ENCODE peak calls at places on chromosomes 5 and 9, in seven cellular contexts. One of them, this sample, is unnamed.

GRCh38 chr5:63125862-63126261 is 547.2 kb downstream of the LRRC70 start:
- DNase-seq in skeletal muscle cell: peak
- DNase-seq in trophoblast cell: no peak
- DNase-seq in SW 1271: peak
- DNase-seq in EL: peak
- DNase-seq in effector memory CD8-positive, alpha-beta T cell: no peak
- DNase-seq in activated CD8-positive, alpha-beta memory T cell treated with anti-CD3 and anti-CD28 coated beads for 48 hours: no peak
- DNase-seq in this sample: peak

GRCh38 chr5:52560366-52560765 is 227.3 kb upstream of the ITGA1 start:
- DNase-seq in skeletal muscle cell: no peak
- DNase-seq in trophoblast cell: no peak
- DNase-seq in SW 1271: peak
- DNase-seq in EL: peak
- DNase-seq in effector memory CD8-positive, alpha-beta T cell: no peak
- DNase-seq in activated CD8-positive, alpha-beta memory T cell treated with anti-CD3 and anti-CD28 coated beads for 48 hours: no peak
- DNase-seq in this sample: no peak

GRCh38 chr9:94872921-94873511 is 146.5 kb downstream of the AOPEP start:
- DNase-seq in skeletal muscle cell: no peak
- DNase-seq in trophoblast cell: no peak
- DNase-seq in SW 1271: no peak
- DNase-seq in EL: peak
- DNase-seq in effector memory CD8-positive, alpha-beta T cell: no peak
- DNase-seq in activated CD8-positive, alpha-beta memory T cell treated with anti-CD3 and anti-CD28 coated beads for 48 hours: no peak
- DNase-seq in this sample: no peak

GRCh38 chr9:108002296-108003056 is 512.9 kb upstream of the KLF4 start:
- DNase-seq in skeletal muscle cell: peak
- DNase-seq in trophoblast cell: no peak
- DNase-seq in SW 1271: no peak
- DNase-seq in EL: no peak
- DNase-seq in effector memory CD8-positive, alpha-beta T cell: no peak
- DNase-seq in activated CD8-positive, alpha-beta memory T cell treated with anti-CD3 and anti-CD28 coated beads for 48 hours: no peak
- DNase-seq in this sample: peak

GRCh38 chr9:92726971-92727715 is 37.5 kb downstream of the BICD2 start:
- DNase-seq in skeletal muscle cell: peak
- DNase-seq in trophoblast cell: peak
- DNase-seq in SW 1271: no peak
- DNase-seq in EL: peak
- DNase-seq in effector memory CD8-positive, alpha-beta T cell: no peak
- DNase-seq in activated CD8-positive, alpha-beta memory T cell treated with anti-CD3 and anti-CD28 coated beads for 48 hours: no peak
- DNase-seq in this sample: no peak

GRCh38 chr5:98635631-98636030 is 137.8 kb upstream of the RGMB start:
- DNase-seq in skeletal muscle cell: peak
- DNase-seq in trophoblast cell: no peak
- DNase-seq in SW 1271: no peak
- DNase-seq in EL: peak
- DNase-seq in effector memory CD8-positive, alpha-beta T cell: no peak
- DNase-seq in activated CD8-positive, alpha-beta memory T cell treated with anti-CD3 and anti-CD28 coated beads for 48 hours: no peak
- DNase-seq in this sample: no peak

GRCh38 chr5:37900692-37901091 is 60.9 kb upstream of the GDNF start:
- DNase-seq in skeletal muscle cell: peak
- DNase-seq in trophoblast cell: no peak
- DNase-seq in SW 1271: peak
- DNase-seq in EL: peak
- DNase-seq in effector memory CD8-positive, alpha-beta T cell: no peak
- DNase-seq in activated CD8-positive, alpha-beta memory T cell treated with anti-CD3 and anti-CD28 coated beads for 48 hours: no peak
- DNase-seq in this sample: peak

GRCh38 chr5:10633271-10634049 is 69.6 kb downstream of the ANKRD33B start:
- DNase-seq in skeletal muscle cell: no peak
- DNase-seq in trophoblast cell: no peak
- DNase-seq in SW 1271: no peak
- DNase-seq in EL: no peak
- DNase-seq in effector memory CD8-positive, alpha-beta T cell: peak
- DNase-seq in activated CD8-positive, alpha-beta memory T cell treated with anti-CD3 and anti-CD28 coated beads for 48 hours: no peak
- DNase-seq in this sample: no peak

GRCh38 chr5:114924784-114925183 is 244.9 kb downstream of the TRIM36 start:
- DNase-seq in skeletal muscle cell: no peak
- DNase-seq in trophoblast cell: no peak
- DNase-seq in SW 1271: no peak
- DNase-seq in EL: no peak
- DNase-seq in effector memory CD8-positive, alpha-beta T cell: no peak
- DNase-seq in activated CD8-positive, alpha-beta memory T cell treated with anti-CD3 and anti-CD28 coated beads for 48 hours: no peak
- DNase-seq in this sample: no peak

GRCh38 chr5:122091942-122092600 is 14.0 kb upstream of the LOX start:
- DNase-seq in skeletal muscle cell: no peak
- DNase-seq in trophoblast cell: no peak
- DNase-seq in SW 1271: peak
- DNase-seq in EL: peak
- DNase-seq in effector memory CD8-positive, alpha-beta T cell: no peak
- DNase-seq in activated CD8-positive, alpha-beta memory T cell treated with anti-CD3 and anti-CD28 coated beads for 48 hours: no peak
- DNase-seq in this sample: peak

GRCh38 chr5:133806847-133807246 is 161.6 kb downstream of the C5orf15 start:
- DNase-seq in skeletal muscle cell: no peak
- DNase-seq in trophoblast cell: no peak
- DNase-seq in SW 1271: no peak
- DNase-seq in EL: no peak
- DNase-seq in effector memory CD8-positive, alpha-beta T cell: no peak
- DNase-seq in activated CD8-positive, alpha-beta memory T cell treated with anti-CD3 and anti-CD28 coated beads for 48 hours: no peak
- DNase-seq in this sample: no peak

GRCh38 chr9:134260801-134261200 is 65.5 kb upstream of the RXRA start:
- DNase-seq in skeletal muscle cell: no peak
- DNase-seq in trophoblast cell: no peak
- DNase-seq in SW 1271: no peak
- DNase-seq in EL: no peak
- DNase-seq in effector memory CD8-positive, alpha-beta T cell: no peak
- DNase-seq in activated CD8-positive, alpha-beta memory T cell treated with anti-CD3 and anti-CD28 coated beads for 48 hours: no peak
- DNase-seq in this sample: no peak

GRCh38 chr5:93930098-93930497 is 188.7 kb upstream of the POU5F2 start:
- DNase-seq in skeletal muscle cell: no peak
- DNase-seq in trophoblast cell: no peak
- DNase-seq in SW 1271: no peak
- DNase-seq in EL: no peak
- DNase-seq in effector memory CD8-positive, alpha-beta T cell: no peak
- DNase-seq in activated CD8-positive, alpha-beta memory T cell treated with anti-CD3 and anti-CD28 coated beads for 48 hours: no peak
- DNase-seq in this sample: no peak

GRCh38 chr9:78383130-78383529 is 86.2 kb downstream of the PSAT1 start:
- DNase-seq in skeletal muscle cell: no peak
- DNase-seq in trophoblast cell: no peak
- DNase-seq in SW 1271: no peak
- DNase-seq in EL: peak
- DNase-seq in effector memory CD8-positive, alpha-beta T cell: no peak
- DNase-seq in activated CD8-positive, alpha-beta memory T cell treated with anti-CD3 and anti-CD28 coated beads for 48 hours: no peak
- DNase-seq in this sample: no peak

GRCh38 chr5:179858241-179858585 is 404 bp downstream of the MRNIP start:
- DNase-seq in skeletal muscle cell: no peak
- DNase-seq in trophoblast cell: no peak
- DNase-seq in SW 1271: peak
- DNase-seq in EL: no peak
- DNase-seq in effector memory CD8-positive, alpha-beta T cell: peak
- DNase-seq in activated CD8-positive, alpha-beta memory T cell treated with anti-CD3 and anti-CD28 coated beads for 48 hours: no peak
- DNase-seq in this sample: peak

GRCh38 chr9:129225815-129226214 is 47.8 kb upstream of the IER5L start:
- DNase-seq in skeletal muscle cell: peak
- DNase-seq in trophoblast cell: no peak
- DNase-seq in SW 1271: no peak
- DNase-seq in EL: peak
- DNase-seq in effector memory CD8-positive, alpha-beta T cell: peak
- DNase-seq in activated CD8-positive, alpha-beta memory T cell treated with anti-CD3 and anti-CD28 coated beads for 48 hours: no peak
- DNase-seq in this sample: peak

GRCh38 chr5:94906750-94907149 is 288.3 kb downstream of the SLF1 start:
- DNase-seq in skeletal muscle cell: no peak
- DNase-seq in trophoblast cell: no peak
- DNase-seq in SW 1271: no peak
- DNase-seq in EL: no peak
- DNase-seq in effector memory CD8-positive, alpha-beta T cell: no peak
- DNase-seq in activated CD8-positive, alpha-beta memory T cell treated with anti-CD3 and anti-CD28 coated beads for 48 hours: no peak
- DNase-seq in this sample: no peak

GRCh38 chr5:10695759-10696543 is 65.1 kb downstream of the DAP start:
- DNase-seq in skeletal muscle cell: no peak
- DNase-seq in trophoblast cell: no peak
- DNase-seq in SW 1271: no peak
- DNase-seq in EL: peak
- DNase-seq in effector memory CD8-positive, alpha-beta T cell: no peak
- DNase-seq in activated CD8-positive, alpha-beta memory T cell treated with anti-CD3 and anti-CD28 coated beads for 48 hours: no peak
- DNase-seq in this sample: peak

GRCh38 chr5:130708744-130709143 is 456.3 kb downstream of the HINT1 start:
- DNase-seq in skeletal muscle cell: no peak
- DNase-seq in trophoblast cell: no peak
- DNase-seq in SW 1271: no peak
- DNase-seq in EL: no peak
- DNase-seq in effector memory CD8-positive, alpha-beta T cell: no peak
- DNase-seq in activated CD8-positive, alpha-beta memory T cell treated with anti-CD3 and anti-CD28 coated beads for 48 hours: no peak
- DNase-seq in this sample: no peak